ENCODE peak calls at places on chromosomes 4 and X, in nine cellular contexts. K, E, F, H, Z, J, V, S and B are unnamed samples.

GRCh38 chr4:14700544-14700943 is 301.7 kb upstream of the CPEB2 start:
- DNase-seq in K (no peak), V (no peak), F (no peak), E (no peak), S (no peak), H (no peak), Z (no peak), J (no peak), B (no peak)

GRCh38 chr4:158810487-158811215 is 41.8 kb downstream of the FNIP2 start:
- DNase-seq in S (no peak), E (peak; percentile 36), J (no peak), V (peak; percentile 99), K (peak; percentile 98), F (peak; percentile 92), H (peak; percentile 70), Z (no peak), B (peak; percentile 65)

GRCh38 chr4:98516042-98516440 is 142.4 kb downstream of the TSPAN5 start:
- DNase-seq in F (peak; percentile 86), E (no peak), K (peak; percentile 92), Z (no peak), H (peak; percentile 69), J (no peak), V (peak; percentile 92), S (no peak), B (peak; percentile 36)

GRCh38 chr4:104896623-104897296 is 249.9 kb upstream of the TET2 start:
- DNase-seq in Z (no peak), F (no peak), V (peak; percentile 27), S (no peak), J (no peak), H (no peak), E (no peak), K (no peak), B (no peak)

GRCh38 chrX:10555846-10556245 is 64.5 kb downstream of the MID1 start:
- DNase-seq in H (no peak), V (no peak), S (no peak), J (no peak), F (no peak), Z (no peak), E (no peak), K (no peak), B (peak; percentile 31)

GRCh38 chr4:15262396-15262795 is 165.4 kb upstream of the C1QTNF7 start:
- DNase-seq in J (no peak), Z (no peak), K (peak; percentile 38), V (peak; percentile 41), H (no peak), E (no peak), S (no peak), F (peak; percentile 41), B (no peak)

GRCh38 chrX:118521435-118521834 is 25.8 kb downstream of the DOCK11 start:
- DNase-seq in Z (no peak), F (peak; percentile 77), K (no peak), J (no peak), V (peak; percentile 80), H (no peak), E (no peak), S (no peak), B (no peak)

GRCh38 chr4:79585330-79585729 is 177.3 kb upstream of the GK2 start:
- DNase-seq in V (no peak), H (no peak), E (no peak), S (no peak), F (no peak), J (no peak), K (no peak), Z (no peak), B (no peak)

GRCh38 chr4:179095585-179096228 is 1653.5 kb upstream of the AGA start:
- DNase-seq in F (no peak), Z (no peak), V (peak; percentile 1), K (peak; percentile 3), H (no peak), J (no peak), S (no peak), E (no peak), B (peak; percentile 5)

GRCh38 chr4:48126621-48127020 is 7.4 kb downstream of the TXK start:
- DNase-seq in J (no peak), E (no peak), F (no peak), S (no peak), H (no peak), V (no peak), Z (no peak), K (no peak), B (no peak)